ENCODE peak calls at places on chromosomes 4 and X, in six cellular contexts. E, X, Q, I, H and Y are unnamed samples.

GRCh38 chr4:83582289-83582756 is 46.4 kb downstream of the GPAT3 start:
- DNase-seq in H (no peak), E (no peak), X (no peak), Q (no peak), I (no peak), Y (no peak)

GRCh38 chrX:103187953-103188475 is 26.9 kb upstream of the BEX4 start:
- DNase-seq in H (no peak), E (no peak), X (no peak), I (no peak), Q (no peak), Y (no peak)

GRCh38 chrX:13699183-13699826 is 10.4 kb downstream of the RAB9A start:
- DNase-seq in X (no peak), H (no peak), I (no peak), Q (no peak), E (peak), Y (no peak)

GRCh38 chrX:16822723-16823122 is 36.5 kb downstream of the TXLNG start:
- DNase-seq in H (no peak), E (no peak), I (no peak), X (no peak), Q (no peak), Y (no peak)

GRCh38 chr4:74188912-74189311 is 31.0 kb downstream of the MTHFD2L start:
- DNase-seq in Q (no peak), X (no peak), H (no peak), E (no peak), I (no peak), Y (no peak)

GRCh38 chr4:48858130-48858529 is 27.2 kb downstream of the OCIAD1 start:
- DNase-seq in E (no peak), H (no peak), X (no peak), Q (no peak), I (no peak), Y (no peak)

GRCh38 chr4:172152284-172152683 is 339.1 kb downstream of the GALNTL6 start:
- DNase-seq in Q (no peak), X (no peak), I (no peak), H (no peak), E (no peak), Y (no peak)

GRCh38 chr4:8580321-8581093 is at the start of gene GPR78:
- DNase-seq in I (no peak), X (peak), Q (no peak), E (peak), H (peak), Y (peak)

GRCh38 chr4:75831856-75832405 is 70.3 kb downstream of the PPEF2 start:
- DNase-seq in E (no peak), H (no peak), Q (no peak), X (no peak), I (no peak), Y (no peak)

GRCh38 chrX:6052111-6052745 is 176.4 kb downstream of the NLGN4X start:
- DNase-seq in E (no peak), X (no peak), Q (no peak), H (no peak), I (no peak), Y (no peak)

DNA sequence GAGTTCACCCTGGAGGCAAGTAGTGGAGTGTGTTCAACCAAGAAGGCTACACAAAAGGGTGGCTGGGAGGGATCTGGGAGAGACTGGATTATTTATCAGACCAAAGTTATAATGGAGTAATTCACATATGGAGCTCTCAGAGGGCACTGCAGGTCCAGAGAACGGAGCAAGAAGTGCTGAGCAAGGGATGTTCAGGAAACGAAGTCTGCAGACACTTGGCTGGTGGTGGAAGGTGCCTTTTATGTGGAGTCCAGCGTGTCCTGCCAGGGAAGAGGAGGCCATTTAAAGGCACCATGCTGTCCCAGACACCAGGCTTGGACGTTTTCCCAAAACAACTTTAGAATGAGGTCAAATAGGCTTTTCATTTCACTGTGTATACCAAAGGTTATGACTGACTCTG is 130.1 kb downstream of the CEP135 start:
- DNase-seq in Q (no peak), H (no peak), X (no peak), I (no peak), E (no peak), Y (no peak)
- TF ChIP-seq TAF1 in Q (no peak), H (no peak), X (no peak), I (no peak), E (no peak), Y (no peak)

DNA sequence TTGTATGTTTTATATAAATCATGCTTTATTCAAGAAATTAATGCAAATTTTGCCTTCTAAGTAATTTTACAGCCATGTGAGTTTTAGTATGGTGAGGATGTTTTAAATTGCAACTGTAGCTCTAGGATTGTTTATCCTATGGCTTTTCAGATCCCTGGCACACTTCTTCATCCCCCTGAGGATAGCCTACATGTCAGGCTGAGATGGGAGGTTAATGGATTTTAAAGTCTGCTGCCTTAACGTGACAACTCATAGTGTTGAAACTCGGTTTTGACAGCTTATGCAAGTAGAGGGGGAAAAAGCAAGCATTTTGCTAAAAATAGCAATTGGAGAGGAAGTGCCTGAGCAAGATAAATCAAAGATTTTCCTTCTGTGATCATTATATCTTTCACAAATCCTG is 55.7 kb upstream of the FAM9B start:
- DNase-seq in I (no peak), Q (no peak), H (no peak), E (no peak), X (no peak), Y (no peak)
- TF ChIP-seq POLR2A in I (no peak), Q (no peak), H (no peak), E (no peak), X (no peak), Y (no peak)

DNA sequence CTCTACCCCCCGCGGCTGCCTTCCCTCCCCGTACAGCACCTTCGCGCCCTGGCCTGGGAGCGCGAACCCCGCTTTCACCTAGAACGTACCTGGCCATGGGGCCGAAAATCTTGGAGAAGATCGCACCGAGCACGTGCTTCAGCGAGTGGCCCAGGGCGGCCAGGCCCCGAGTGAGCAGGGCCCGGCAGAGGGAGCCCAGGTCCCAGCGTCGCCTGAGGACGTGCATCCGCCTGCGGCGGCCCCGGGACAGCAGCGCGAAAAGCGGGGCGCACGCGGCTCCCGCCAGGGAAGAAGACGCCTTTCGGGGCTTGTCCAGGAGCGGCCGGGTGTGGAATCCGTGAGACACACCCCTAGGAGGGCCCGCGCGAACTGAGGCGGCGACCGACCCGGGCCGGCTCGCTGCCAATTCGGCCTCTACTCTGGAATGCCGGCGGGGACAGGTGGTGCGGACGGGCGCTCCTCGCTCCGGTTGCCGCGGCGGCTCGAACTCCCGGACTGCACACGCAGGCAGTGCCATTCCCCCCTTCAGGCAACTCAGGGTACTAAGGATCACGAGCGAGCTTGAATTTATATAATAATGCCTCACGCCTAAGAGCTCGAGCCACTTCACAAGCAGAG is at the start of gene HS6ST2:
- DNase-seq in I (no peak), E (no peak), Q (no peak), X (no peak), H (no peak), Y (no peak)
- TF ChIP-seq POLR2AphosphoS5 in I (no peak), E (no peak), Q (no peak), X (no peak), H (no peak), Y (no peak)

DNA sequence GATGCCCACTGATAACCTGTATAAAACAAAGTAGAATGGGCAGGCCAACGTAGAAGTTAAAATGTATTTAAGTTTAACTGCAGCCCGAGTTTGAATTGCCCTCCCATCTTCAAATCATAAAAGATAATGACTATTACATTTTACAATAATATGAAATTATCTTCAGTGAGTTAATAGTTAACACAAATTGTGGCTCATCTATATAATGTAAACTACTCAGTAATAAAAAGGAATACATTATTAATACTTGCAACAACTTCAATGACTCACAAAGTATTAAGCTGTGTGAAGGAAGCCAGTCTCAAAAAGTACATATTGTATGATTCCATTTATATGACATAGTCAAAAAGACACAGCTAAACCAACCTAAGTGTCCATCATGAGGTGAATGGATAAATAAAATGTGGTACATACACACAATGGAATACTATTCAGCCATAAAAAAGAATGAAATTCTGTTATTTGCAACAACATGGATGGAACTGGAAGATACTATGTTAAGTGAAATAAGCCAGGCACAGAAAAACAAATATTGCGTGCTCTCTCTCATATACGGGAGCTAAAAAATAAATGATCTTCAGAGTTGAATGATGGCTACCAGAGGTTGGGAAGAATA is 7.8 kb downstream of the PLRG1 start:
- DNase-seq in Q (no peak), X (no peak), E (no peak), I (no peak), H (no peak), Y (no peak)
- TF ChIP-seq TAF1 in Q (no peak), X (no peak), E (no peak), I (no peak), H (no peak), Y (no peak)

GRCh38 chr4:2937146-2937857 is 25.9 kb downstream of the NOP14 start:
- DNase-seq in X (no peak), H (no peak), Q (peak), E (no peak), I (peak), Y (no peak)
- TF ChIP-seq POLR2A in X (no peak), H (no peak), Q (peak), E (peak), I (no peak), Y (peak)

DNA sequence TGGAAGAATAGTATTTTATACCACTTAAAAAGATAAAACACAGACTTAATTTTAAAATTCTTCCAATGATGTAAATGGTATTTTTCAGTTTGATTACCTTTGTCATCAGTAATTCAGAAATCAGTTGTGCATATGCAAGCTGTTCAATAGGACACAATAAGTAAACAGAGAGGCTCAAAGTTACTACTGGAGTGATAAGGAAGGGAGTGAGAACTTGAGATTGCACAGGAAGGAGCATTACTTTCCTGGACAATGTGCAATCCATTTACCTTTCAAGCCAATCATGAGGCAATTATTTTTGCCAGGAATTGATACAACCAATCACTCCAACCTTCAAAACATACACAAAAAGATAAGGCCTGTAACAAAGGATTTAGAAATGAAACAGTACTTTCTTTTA is 1024.3 kb downstream of the RAPGEF2 start:
- DNase-seq in I (no peak), H (no peak), E (no peak), X (no peak), Q (no peak), Y (no peak)
- TF ChIP-seq POLR2AphosphoS5 in I (no peak), H (no peak), E (no peak), X (no peak), Q (no peak), Y (no peak)

DNA sequence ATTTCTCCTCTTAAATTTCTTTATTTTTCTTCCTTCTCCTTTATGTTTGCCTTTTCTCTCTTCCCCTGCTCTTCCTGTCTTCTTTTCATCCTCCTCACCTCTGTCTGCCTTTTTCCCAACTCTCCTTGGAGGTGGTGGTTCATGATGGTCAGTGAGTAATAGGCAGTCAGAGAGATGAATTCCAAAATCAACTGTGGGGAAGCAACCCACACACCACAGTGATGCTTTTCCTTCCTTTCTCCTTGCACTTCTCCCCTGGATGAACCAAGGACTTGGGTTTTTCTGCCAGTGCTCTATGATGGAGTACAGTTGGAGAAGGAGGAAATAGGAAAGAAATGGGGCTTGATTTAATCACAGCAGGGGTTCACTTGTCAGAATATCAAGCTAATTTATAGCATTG is 153.8 kb downstream of the DCK start:
- DNase-seq in H (no peak), I (no peak), Q (no peak), E (no peak), X (no peak), Y (no peak)
- TF ChIP-seq TAF1 in H (no peak), I (no peak), Q (no peak), E (no peak), X (no peak), Y (no peak)